ENCODE peak calls at places on chromosomes 3 and 15, in six cellular contexts. M is hippocampal formation, H is cerebellar cortex, I is AG09309, O is lung microvascular endothelial cell, F is sigmoid colon. Z is an unnamed sample.

GRCh38 chr3:109161487-109162108 is 25.1 kb downstream of the C3orf85 start:
- DNase-seq in I (no peak), O (no peak), M (no peak), F (no peak), H (no peak), Z (no peak)

GRCh38 chr15:40843885-40844542 is at the start of gene SPINT1:
- DNase-seq in I (no peak), M (no peak), F (no peak), H (no peak), O (no peak), Z (no peak)

GRCh38 chr15:100973351-100974034 is 54.3 kb downstream of the LRRK1 start:
- DNase-seq in I (no peak), H (no peak), O (peak; percentile 15), M (no peak), F (no peak), Z (peak; percentile 15)

GRCh38 chr15:64905119-64905831 is 6.4 kb upstream of the ANKDD1A start:
- DNase-seq in I (no peak), M (peak; percentile 56), H (no peak), F (peak; percentile 89), O (peak; percentile 77), Z (peak; percentile 79)

GRCh38 chr3:145006291-145006690 is 1034.7 kb downstream of the DIPK2A start:
- DNase-seq in I (no peak), F (no peak), M (no peak), O (no peak), H (no peak), Z (no peak)

GRCh38 chr3:160665784-160666526 is 11.0 kb upstream of the ARL14 start:
- DNase-seq in F (no peak), O (peak; percentile 79), M (no peak), I (peak; percentile 87), H (no peak), Z (peak; percentile 21)

GRCh38 chr3:29694783-29695182 is 413.9 kb downstream of the RBMS3 start:
- DNase-seq in O (peak; percentile 93), H (no peak), M (no peak), I (peak; percentile 93), F (no peak), Z (peak; percentile 88)

GRCh38 chr15:100781061-100781960 is 98.3 kb upstream of the ALDH1A3 start:
- DNase-seq in O (no peak), I (no peak), M (no peak), H (no peak), F (peak; percentile 17), Z (no peak)

GRCh38 chr15:74823324-74823723 is 3.1 kb upstream of the CPLX3 start:
- DNase-seq in M (no peak), F (no peak), I (no peak), H (no peak), O (no peak), Z (no peak)

GRCh38 chr15:76006136-76006778 is 6.0 kb downstream of the NRG4 start:
- DNase-seq in O (no peak), F (no peak), H (peak; percentile 1), M (no peak), I (no peak), Z (no peak)

GRCh38 chr3:115930168-115930567 is 306.9 kb downstream of the GAP43 start:
- DNase-seq in I (no peak), H (no peak), M (no peak), F (no peak), O (no peak), Z (no peak)

GRCh38 chr15:37824717-37825382 is 109.6 kb upstream of the TMCO5A start:
- DNase-seq in M (no peak), H (no peak), O (peak; percentile 56), F (no peak), I (peak; percentile 80), Z (peak; percentile 15)

GRCh38 chr3:15064299-15064834 is 748 bp downstream of the MRPS25 start:
- DNase-seq in H (peak; percentile 13), F (no peak), O (peak; percentile 53), I (no peak), M (no peak), Z (peak; percentile 61)

GRCh38 chr3:194306109-194306686 is 44.9 kb downstream of the CPN2 start:
- DNase-seq in H (no peak), F (peak; percentile 63), I (no peak), M (no peak), O (peak; percentile 76), Z (peak; percentile 89)

GRCh38 chr3:46209751-46210470 is 1.8 kb upstream of the CCR1 start:
- DNase-seq in I (no peak), H (no peak), F (no peak), O (no peak), M (no peak), Z (no peak)

GRCh38 chr3:47365213-47366153 is 15.3 kb upstream of the PTPN23 start:
- DNase-seq in F (peak; percentile 48), M (no peak), O (peak; percentile 77), H (peak; percentile 66), I (peak; percentile 32), Z (peak; percentile 80)

GRCh38 chr15:63872759-63873510 is 39.2 kb upstream of the HERC1 start:
- DNase-seq in O (peak; percentile 46), M (no peak), F (no peak), H (no peak), I (no peak), Z (peak; percentile 32)

GRCh38 chr3:175338775-175339535 is 479.8 kb downstream of the NAALADL2 start:
- DNase-seq in F (no peak), H (no peak), I (peak; percentile 64), O (no peak), M (no peak), Z (no peak)

GRCh38 chr3:38725726-38726410 is 76.4 kb upstream of the SCN5A start:
- DNase-seq in I (peak; percentile 38), F (no peak), M (no peak), H (no peak), O (peak; percentile 84), Z (peak; percentile 84)

GRCh38 chr3:112817271-112817670 is 29.4 kb downstream of the CD200R1L start:
- DNase-seq in M (no peak), F (no peak), H (no peak), O (no peak), I (no peak), Z (no peak)

GRCh38 chr15:94546838-94547237 is 315.5 kb downstream of the MCTP2 start:
- DNase-seq in H (no peak), F (no peak), I (no peak), O (no peak), M (no peak), Z (no peak)

GRCh38 chr3:18585019-18585968 is 160.2 kb upstream of the SATB1 start:
- DNase-seq in I (no peak), F (no peak), M (no peak), H (no peak), O (no peak), Z (no peak)

GRCh38 chr3:37660782-37661181 is 200.9 kb upstream of the CTDSPL start:
- DNase-seq in H (no peak), O (no peak), M (no peak), F (no peak), I (no peak), Z (no peak)

GRCh38 chr3:185076219-185076618 is 76.6 kb downstream of the C3orf70 start:
- DNase-seq in O (no peak), I (no peak), H (no peak), F (no peak), M (no peak), Z (no peak)

GRCh38 chr15:36612063-36612788 is 32.8 kb downstream of the CDIN1 start:
- DNase-seq in M (no peak), O (peak; percentile 85), I (peak; percentile 47), F (no peak), H (no peak), Z (peak; percentile 49)